ENCODE peak calls at places on chromosomes 3 and 15, in four cellular contexts. L, J, Q and N are unnamed samples.

GRCh38 chr3:155743616-155744015 is 1.3 kb downstream of the PLCH1 start:
- DNase-seq in L (no peak), J (no peak), Q (no peak), N (no peak)

GRCh38 chr3:159992601-159993000 is 4.0 kb downstream of the IL12A start:
- DNase-seq in L (no peak), J (no peak), Q (no peak), N (no peak)

GRCh38 chr15:41698779-41699178 is 38.6 kb downstream of the MGA start:
- DNase-seq in L (no peak), J (no peak), Q (no peak), N (no peak)

GRCh38 chr15:44670087-44670945 is 6.9 kb upstream of the SPG11 start:
- DNase-seq in L (no peak), J (no peak), Q (no peak), N (no peak)

GRCh38 chr3:112873632-112874031 is 27.0 kb upstream of the CD200R1L start:
- DNase-seq in L (no peak), J (no peak), Q (no peak), N (no peak)

GRCh38 chr15:70258369-70259029 is 160.8 kb upstream of the TLE3 start:
- DNase-seq in L (no peak), J (peak; percentile 50), Q (no peak), N (peak; percentile 74)

GRCh38 chr3:15794303-15794771 is 3.4 kb downstream of the ANKRD28 start:
- DNase-seq in L (peak; percentile 33), J (no peak), Q (no peak), N (no peak)

GRCh38 chr15:89371145-89372044 is 36.8 kb upstream of the POLG start:
- DNase-seq in L (no peak), J (no peak), Q (no peak), N (no peak)

GRCh38 chr15:85541744-85542143 is 161.3 kb downstream of the AKAP13 start:
- DNase-seq in L (no peak), J (no peak), Q (no peak), N (no peak)

GRCh38 chr3:27454914-27455313 is 29.3 kb downstream of the SLC4A7 start:
- DNase-seq in L (no peak), J (no peak), Q (no peak), N (no peak)

GRCh38 chr15:46091860-46092450 is 457.1 kb downstream of the SQOR start:
- DNase-seq in L (peak; percentile 27), J (peak; percentile 14), Q (no peak), N (peak; percentile 8)

GRCh38 chr3:43031490-43032216 is 52.5 kb downstream of the GASK1A start:
- DNase-seq in L (no peak), J (no peak), Q (no peak), N (no peak)

GRCh38 chr15:44519537-44519936 is 17.4 kb upstream of the EIF3J start:
- DNase-seq in L (no peak), J (no peak), Q (no peak), N (no peak)

GRCh38 chr3:4982773-4983738 is 3.8 kb downstream of the BHLHE40 start:
- DNase-seq in L (peak; percentile 47), J (no peak), Q (no peak), N (peak; percentile 50)

GRCh38 chr3:52040600-52040999 is 15.8 kb downstream of the DUSP7 start:
- DNase-seq in L (no peak), J (no peak), Q (no peak), N (no peak)

GRCh38 chr15:45640610-45641009 is 5.8 kb downstream of the SQOR start:
- DNase-seq in L (peak; percentile 72), J (no peak), Q (no peak), N (no peak)

GRCh38 chr15:51708013-51708412 is 26.7 kb downstream of the SCG3 start:
- DNase-seq in L (no peak), J (no peak), Q (no peak), N (no peak)

GRCh38 chr15:31346367-31347066 is 19.9 kb downstream of the KLF13 start:
- DNase-seq in L (no peak), J (no peak), Q (no peak), N (no peak)

GRCh38 chr15:31151301-31152233 is 50.0 kb upstream of the TRPM1 start:
- DNase-seq in L (no peak), J (no peak), Q (peak; percentile 17), N (no peak)

GRCh38 chr3:54915976-54916375 is 11.9 kb downstream of the LRTM1 start:
- DNase-seq in L (no peak), J (no peak), Q (no peak), N (no peak)

GRCh38 chr3:67609709-67610108 is 44.7 kb downstream of the SUCLG2 start:
- DNase-seq in L (no peak), J (no peak), Q (no peak), N (no peak)

GRCh38 chr3:123098411-123099330 is 31.8 kb downstream of the PDIA5 start:
- DNase-seq in L (no peak), J (peak; percentile 44), Q (no peak), N (no peak)

GRCh38 chr3:125212509-125213372 is at the start of gene SLC12A8:
- DNase-seq in L (no peak), J (peak; percentile 50), Q (peak; percentile 41), N (peak; percentile 34)

GRCh38 chr3:141663993-141664392 is 74.1 kb upstream of the RNF7 start:
- DNase-seq in L (no peak), J (no peak), Q (no peak), N (peak; percentile 29)

GRCh38 chr3:52670621-52671521 is 14.8 kb downstream of the PBRM1 start:
- DNase-seq in L (peak; percentile 83), J (no peak), Q (no peak), N (peak; percentile 39)

GRCh38 chr15:67154249-67154648 is 88.8 kb downstream of the SMAD3 start:
- DNase-seq in L (no peak), J (no peak), Q (no peak), N (no peak)

GRCh38 chr15:68698708-68699107 is 119.9 kb downstream of the CORO2B start:
- DNase-seq in L (no peak), J (no peak), Q (no peak), N (no peak)

GRCh38 chr15:81071130-81071529 is 62.9 kb upstream of the CFAP161 start:
- DNase-seq in L (no peak), J (no peak), Q (no peak), N (no peak)

GRCh38 chr3:4071481-4072184 is 231.5 kb upstream of the SETMAR start:
- DNase-seq in L (no peak), J (peak; percentile 9), Q (no peak), N (no peak)

GRCh38 chr3:72032435-72033118 is 247.6 kb upstream of the PROK2 start:
- DNase-seq in L (no peak), J (no peak), Q (no peak), N (no peak)

GRCh38 chr3:21894459-21895083 is 143.6 kb upstream of the ZNF385D start:
- DNase-seq in L (peak; percentile 5), J (no peak), Q (no peak), N (no peak)

GRCh38 chr3:79415351-79415750 is 352.4 kb downstream of the ROBO1 start:
- DNase-seq in L (no peak), J (no peak), Q (no peak), N (no peak)

GRCh38 chr3:23865595-23866396 is 51.0 kb downstream of the NKIRAS1 start:
- DNase-seq in L (peak; percentile 52), J (peak; percentile 22), Q (no peak), N (no peak)

GRCh38 chr3:152019516-152019915 is 146.1 kb downstream of the SUCNR1 start:
- DNase-seq in L (no peak), J (no peak), Q (no peak), N (no peak)

GRCh38 chr3:127819086-127819485 is 3.2 kb downstream of the MGLL start:
- DNase-seq in L (no peak), J (no peak), Q (no peak), N (no peak)

GRCh38 chr3:127815641-127816605 is 6.4 kb downstream of the MGLL start:
- DNase-seq in L (no peak), J (peak; percentile 85), Q (peak; percentile 33), N (no peak)

GRCh38 chr3:127816783-127817182 is 5.5 kb downstream of the MGLL start:
- DNase-seq in L (no peak), J (peak; percentile 31), Q (no peak), N (peak; percentile 45)

GRCh38 chr3:127819656-127820055 is 2.7 kb downstream of the MGLL start:
- DNase-seq in L (no peak), J (no peak), Q (no peak), N (no peak)

DNA sequence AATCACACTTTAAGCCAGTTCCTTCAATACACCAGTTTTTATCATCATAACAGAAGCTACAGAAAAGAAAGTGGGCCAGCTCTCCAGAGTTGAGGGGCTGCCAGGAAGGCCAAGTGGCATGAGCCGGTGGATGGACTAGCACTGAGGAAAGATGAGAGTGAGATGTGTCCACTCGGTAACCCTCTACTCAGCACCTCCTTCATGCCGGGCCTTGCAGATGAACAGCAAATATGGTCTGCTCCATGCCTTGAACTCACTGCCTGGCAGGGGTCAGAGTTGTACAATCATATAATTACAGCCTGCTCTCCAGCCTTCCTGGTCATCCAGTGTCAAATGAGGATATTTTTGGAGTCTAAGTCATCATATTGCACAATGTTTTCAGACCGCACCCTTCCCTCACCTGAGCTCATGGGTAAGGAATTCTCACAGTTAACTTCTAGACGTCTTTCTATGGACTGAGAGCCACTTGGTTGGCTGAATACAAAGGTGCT is 4.9 kb downstream of the MGLL start:
- DNase-seq in L (peak; percentile 85), J (peak; percentile 67), Q (no peak), N (no peak)
- H3K4me3 ChIP-seq in L (no peak overlapping the region), J (no peak overlapping the region), Q (no peak overlapping the region), N (no peak overlapping the region)

GRCh38 chr3:18556503-18556902 is 131.4 kb upstream of the SATB1 start:
- DNase-seq in L (no peak), J (no peak), Q (no peak), N (peak; percentile 33)
- TF ChIP-seq EP300 in L (no peak), J (no peak), Q (no peak), N (no peak)

GRCh38 chr3:46968783-46969428 is 7.6 kb downstream of the CCDC12 start:
- DNase-seq in L (no peak), J (no peak), Q (no peak), N (no peak)
- H3K27ac ChIP-seq in L (peak overlapping the region; percentile 13), J (no peak overlapping the region), Q (no peak overlapping the region), N (no peak overlapping the region)

GRCh38 chr3:69239063-69239462 is 116.7 kb upstream of the LMOD3 start:
- DNase-seq in L (no peak), J (no peak), Q (no peak), N (no peak)

GRCh38 chr3:69240651-69241578 is 118.5 kb upstream of the LMOD3 start:
- DNase-seq in L (no peak), J (no peak), Q (peak; percentile 63), N (no peak)

GRCh38 chr3:69232447-69232846 is 110.1 kb upstream of the LMOD3 start:
- DNase-seq in L (no peak), J (no peak), Q (no peak), N (no peak)

GRCh38 chr3:69241769-69242168 is 119.4 kb upstream of the LMOD3 start:
- DNase-seq in L (no peak), J (no peak), Q (no peak), N (no peak)

GRCh38 chr3:69236808-69237707 is 114.7 kb upstream of the LMOD3 start:
- DNase-seq in L (no peak), J (peak; percentile 32), Q (no peak), N (no peak)
- H3K4me3 ChIP-seq in L (no peak overlapping the region), J (peak overlapping the region; percentile 10), Q (peak overlapping the region; percentile 35), N (no peak overlapping the region)